ENCODE peak calls at places on chromosomes 12 and 14, in nine cellular contexts. A is NCI-H2171; N is stimulated activated CD4-positive, alpha-beta T cell treated with anti-CD3 and anti-CD28 coated beads, Interleukin-1b, Interleukin-23, amount 100 ng/mL, for 1 hour; P is NCI-H1092 treated with DMSO at 0.1 percent for 48 hours; C is HFFc6; U is activated T-helper 1 cell treated with anti-CD3 and anti-CD28 coated beads, Interleukin-12 subunit alpha, Interleukin-12 subunit beta, Interleukin-2, Interleukin-4 antibody, amounts not matched to agents 30 ng/mL and 10 ng/mL and 1 ng/mL, durations not matched to agents 14 hours and 24 hours and 36 hours; O is CD4-positive, CD25-positive, alpha-beta regulatory T cell; M is breast epithelium; D is psoas muscle. K is an unnamed sample.

GRCh38 chr14:68655021-68655811 is 137.7 kb downstream of the ZFP36L1 start:
- DNase-seq in A (peak; percentile 81), N (no peak), P (peak; percentile 54), C (no peak), U (no peak), O (no peak), M (no peak), D (no peak), K (no peak)

GRCh38 chr12:109264095-109264942 is 44.8 kb downstream of the FOXN4 start:
- DNase-seq in A (no peak), N (peak; percentile 4), P (peak; percentile 57), C (peak; percentile 13), U (peak; percentile 19), O (peak; percentile 53), M (peak; percentile 68), D (peak; percentile 78), K (peak; percentile 83)

GRCh38 chr14:38404616-38405015 is 148.7 kb upstream of the CLEC14A start:
- DNase-seq in A (no peak), N (no peak), P (no peak), C (peak; percentile 38), U (no peak), O (no peak), M (no peak), D (no peak), K (no peak)

GRCh38 chr14:62064741-62065323 is 302.6 kb downstream of the SNAPC1 start:
- DNase-seq in A (peak; percentile 42), N (no peak), P (no peak), C (no peak), U (no peak), O (no peak), M (no peak), D (no peak), K (no peak)

GRCh38 chr12:93645702-93646101 is 31.5 kb upstream of the CRADD start:
- DNase-seq in A (no peak), N (no peak), P (no peak), C (peak; percentile 21), U (no peak), O (no peak), M (no peak), D (no peak), K (no peak)

GRCh38 chr14:31937730-31938346 is 139.3 kb upstream of the ARHGAP5 start:
- DNase-seq in A (no peak), N (peak; percentile 31), P (no peak), C (peak; percentile 82), U (peak; percentile 64), O (peak; percentile 92), M (no peak), D (peak; percentile 60), K (peak; percentile 83)

GRCh38 chr12:2482938-2483337 is 311.8 kb upstream of the FKBP4 start:
- DNase-seq in A (no peak), N (no peak), P (no peak), C (no peak), U (no peak), O (no peak), M (no peak), D (no peak), K (no peak)

GRCh38 chr14:73802431-73803188 is 49.0 kb upstream of the PTGR2 start:
- DNase-seq in A (no peak), N (no peak), P (no peak), C (no peak), U (no peak), O (no peak), M (no peak), D (no peak), K (no peak)

GRCh38 chr12:12333980-12334709 is 15.9 kb downstream of the MANSC1 start:
- DNase-seq in A (no peak), N (peak; percentile 29), P (peak; percentile 78), C (peak; percentile 28), U (peak; percentile 38), O (peak; percentile 77), M (no peak), D (peak; percentile 32), K (peak; percentile 86)

GRCh38 chr12:108400060-108400459 is 60.9 kb upstream of the CMKLR1 start:
- DNase-seq in A (no peak), N (no peak), P (no peak), C (no peak), U (no peak), O (no peak), M (no peak), D (no peak), K (no peak)

GRCh38 chr14:93752980-93753561 is 35.2 kb downstream of the PRIMA1 start:
- DNase-seq in A (no peak), N (no peak), P (no peak), C (no peak), U (no peak), O (no peak), M (no peak), D (no peak), K (no peak)

GRCh38 chr12:56151672-56152131 is 685 bp upstream of the MYL6B start:
- DNase-seq in A (peak; percentile 35), N (no peak), P (peak; percentile 56), C (no peak), U (peak; percentile 60), O (peak; percentile 86), M (peak; percentile 68), D (peak; percentile 53), K (peak; percentile 85)

GRCh38 chr12:132723764-132724140 is 13.1 kb downstream of the PGAM5 start:
- DNase-seq in A (no peak), N (no peak), P (no peak), C (peak; percentile 76), U (no peak), O (no peak), M (no peak), D (no peak), K (no peak)

GRCh38 chr12:49358548-49359141 is 8.6 kb upstream of the SPATS2 start:
- DNase-seq in A (peak; percentile 60), N (no peak), P (peak; percentile 69), C (peak; percentile 62), U (peak; percentile 37), O (peak; percentile 81), M (no peak), D (no peak), K (peak; percentile 89)

GRCh38 chr14:24861083-24861630 is 188.8 kb downstream of the STXBP6 start:
- DNase-seq in A (no peak), N (no peak), P (no peak), C (peak; percentile 45), U (no peak), O (no peak), M (no peak), D (no peak), K (no peak)

GRCh38 chr14:96238676-96239075 is 17.3 kb upstream of the BDKRB1 start:
- DNase-seq in A (no peak), N (no peak), P (no peak), C (no peak), U (no peak), O (no peak), M (no peak), D (no peak), K (no peak)

GRCh38 chr12:6635375-6635855 is 344 bp downstream of the LPAR5 start:
- DNase-seq in A (no peak), N (no peak), P (no peak), C (no peak), U (peak; percentile 31), O (peak; percentile 67), M (no peak), D (no peak), K (peak; percentile 46)

GRCh38 chr12:110600254-110600653 is 13.7 kb upstream of the TCTN1 start:
- DNase-seq in A (peak; percentile 14), N (no peak), P (no peak), C (peak; percentile 61), U (no peak), O (peak; percentile 77), M (no peak), D (no peak), K (peak; percentile 74)

GRCh38 chr12:96070670-96071279 is 35.4 kb upstream of the LTA4H start:
- DNase-seq in A (peak; percentile 89), N (no peak), P (peak; percentile 47), C (no peak), U (no peak), O (no peak), M (no peak), D (no peak), K (peak; percentile 52)

GRCh38 chr14:90381999-90382451 is 14.8 kb upstream of the CALM1 start:
- DNase-seq in A (no peak), N (no peak), P (peak; percentile 87), C (no peak), U (no peak), O (no peak), M (peak; percentile 68), D (peak; percentile 31), K (peak; percentile 32)

GRCh38 chr12:24770851-24771250 is 178.1 kb downstream of the BCAT1 start:
- DNase-seq in A (no peak), N (no peak), P (no peak), C (no peak), U (no peak), O (no peak), M (no peak), D (no peak), K (no peak)

GRCh38 chr12:80269953-80270552 is 170.7 kb downstream of the OTOGL start:
- DNase-seq in A (peak; percentile 29), N (no peak), P (peak; percentile 41), C (peak; percentile 44), U (no peak), O (peak; percentile 40), M (no peak), D (no peak), K (peak; percentile 59)

GRCh38 chr12:52004042-52004648 is 2.6 kb upstream of the TAMALIN start:
- DNase-seq in A (peak; percentile 77), N (no peak), P (peak; percentile 7), C (peak; percentile 44), U (no peak), O (no peak), M (no peak), D (peak; percentile 47), K (no peak)

K was measured in GM12865.